ENCODE peak calls at places on chromosomes 16 and 17, in four cellular contexts. O, V, P and M are unnamed samples.

GRCh38 chr17:43353364-43353763 is 45.4 kb upstream of the ARL4D start:
- DNase-seq in O (no peak), V (no peak), P (no peak), M (no peak)

GRCh38 chr16:70523013-70523620 is at the start of gene COG4:
- DNase-seq in O (peak; percentile 90), V (peak; percentile 86), P (peak; percentile 93), M (peak; percentile 84)

GRCh38 chr16:54462151-54462651 is 175.6 kb upstream of the IRX3 start:
- DNase-seq in O (no peak), V (no peak), P (no peak), M (no peak)

GRCh38 chr16:68187505-68187904 is 48.4 kb downstream of the ESRP2 start:
- DNase-seq in O (no peak), V (no peak), P (no peak), M (no peak)

GRCh38 chr17:16879686-16880085 is 92.2 kb downstream of the TNFRSF13B start:
- DNase-seq in O (no peak), V (no peak), P (no peak), M (no peak)

GRCh38 chr16:78957328-78958100 is 643.0 kb downstream of the MAF start:
- DNase-seq in O (no peak), V (peak; percentile 43), P (no peak), M (no peak)

GRCh38 chr16:15857779-15858560 is 1.1 kb upstream of the MYH11 start:
- DNase-seq in O (no peak), V (peak; percentile 20), P (no peak), M (no peak)

GRCh38 chr16:85523602-85524364 is 89.3 kb upstream of the GSE1 start:
- DNase-seq in O (no peak), V (no peak), P (peak; percentile 85), M (no peak)

GRCh38 chr17:76515291-76515949 is 14.2 kb upstream of the RHBDF2 start:
- DNase-seq in O (peak; percentile 71), V (peak; percentile 62), P (no peak), M (peak; percentile 70)

GRCh38 chr16:67277294-67277998 is 1.9 kb upstream of the PLEKHG4 start:
- DNase-seq in O (no peak), V (peak; percentile 91), P (peak; percentile 59), M (no peak)

GRCh38 chr17:5034063-5034462 is 1.2 kb downstream of the SLC52A1 start:
- DNase-seq in O (no peak), V (no peak), P (no peak), M (no peak)

GRCh38 chr16:89380681-89381080 is 109.7 kb downstream of the ANKRD11 start:
- DNase-seq in O (no peak), V (no peak), P (no peak), M (no peak)

GRCh38 chr17:67238976-67239375 is 6.0 kb downstream of the HELZ start:
- DNase-seq in O (no peak), V (no peak), P (peak; percentile 24), M (no peak)

GRCh38 chr16:19700319-19700781 is 17.7 kb downstream of the KNOP1 start:
- DNase-seq in O (no peak), V (peak; percentile 44), P (no peak), M (peak; percentile 65)

GRCh38 chr17:1829579-1830257 is at the start of the genes RPA1 and SMYD4:
- DNase-seq in O (peak; percentile 85), V (peak; percentile 85), P (peak; percentile 91), M (peak; percentile 90)

GRCh38 chr16:75379911-75380847 is 53.1 kb downstream of the CFDP1 start:
- DNase-seq in O (peak; percentile 19), V (no peak), P (no peak), M (peak; percentile 18)

GRCh38 chr17:20066253-20066652 is 57.1 kb downstream of the SPECC1 start:
- DNase-seq in O (no peak), V (peak; percentile 54), P (no peak), M (no peak)

GRCh38 chr16:88759245-88759975 is 25.6 kb downstream of the PIEZO1 start:
- DNase-seq in O (peak; percentile 35), V (no peak), P (no peak), M (peak; percentile 51)

GRCh38 chr17:38719943-38720641 is 10.0 kb upstream of the CISD3 start:
- DNase-seq in O (no peak), V (no peak), P (peak; percentile 68), M (no peak)

GRCh38 chr17:28577466-28577824 is 750 bp upstream of the ALDOC start:
- DNase-seq in O (no peak), V (no peak), P (peak; percentile 22), M (no peak)

GRCh38 chr17:62179525-62180161 is 114.6 kb upstream of the MED13 start:
- DNase-seq in O (no peak), V (no peak), P (peak; percentile 85), M (peak; percentile 93)

GRCh38 chr17:64315032-64315490 is 52.0 kb upstream of the TEX2 start:
- DNase-seq in O (no peak), V (peak; percentile 81), P (no peak), M (no peak)

GRCh38 chr17:44223574-44224046 is 4.1 kb upstream of the UBTF start:
- DNase-seq in O (no peak), V (peak; percentile 96), P (no peak), M (peak; percentile 44)

GRCh38 chr16:1914084-1914608 is 4.1 kb downstream of the HS3ST6 start:
- DNase-seq in O (no peak), V (no peak), P (no peak), M (no peak)

GRCh38 chr17:45786349-45786748 is 2.2 kb downstream of the CRHR1 start:
- DNase-seq in O (no peak), V (no peak), P (no peak), M (no peak)

GRCh38 chr16:9820481-9821246 is 361.6 kb downstream of the GRIN2A start:
- DNase-seq in O (no peak), V (no peak), P (peak; percentile 2), M (no peak)

GRCh38 chr16:75228143-75228976 is 9.6 kb downstream of the CTRB1 start:
- DNase-seq in O (no peak), V (no peak), P (no peak), M (no peak)

GRCh38 chr17:8105957-8106398 is 12.3 kb downstream of the ALOXE3 start:
- DNase-seq in O (no peak), V (no peak), P (peak; percentile 50), M (no peak)

GRCh38 chr16:80704751-80705150 is 99.6 kb downstream of the CDYL2 start:
- DNase-seq in O (no peak), V (no peak), P (no peak), M (no peak)

GRCh38 chr17:43878260-43879082 is 28.9 kb downstream of the MPP2 start:
- DNase-seq in O (peak; percentile 34), V (peak; percentile 81), P (peak; percentile 82), M (peak; percentile 76)

GRCh38 chr17:67246648-67247415 is 1.8 kb upstream of the HELZ start:
- DNase-seq in O (peak; percentile 6), V (peak; percentile 64), P (peak; percentile 69), M (peak; percentile 96)

GRCh38 chr16:87926246-87927194 is 9.8 kb downstream of the CA5A start:
- DNase-seq in O (no peak), V (no peak), P (no peak), M (no peak)

GRCh38 chr17:48068491-48068961 is 20.4 kb downstream of the NFE2L1 start:
- DNase-seq in O (no peak), V (no peak), P (peak; percentile 34), M (peak; percentile 41)

GRCh38 chr17:70552230-70552981 is 383.1 kb downstream of the KCNJ2 start:
- DNase-seq in O (no peak), V (no peak), P (peak; percentile 29), M (peak; percentile 48)

GRCh38 chr17:56681561-56682266 is 88.2 kb downstream of the NOG start:
- DNase-seq in O (no peak), V (no peak), P (peak; percentile 5), M (no peak)

GRCh38 chr17:3870871-3871306 is 22.0 kb downstream of the CAMKK1 start:
- DNase-seq in O (no peak), V (no peak), P (peak; percentile 64), M (peak; percentile 48)

GRCh38 chr17:18957831-18958230 is 5.9 kb downstream of the SLC5A10 start:
- DNase-seq in O (no peak), V (no peak), P (no peak), M (no peak)
- H3K27ac ChIP-seq in O (no peak overlapping the region), V (no peak overlapping the region), P (no peak overlapping the region), M (no peak overlapping the region)

GRCh38 chr16:57387598-57388354 is 15.5 kb downstream of the CX3CL1 start:
- DNase-seq in O (no peak), V (no peak), P (no peak), M (no peak)
- H3K27ac ChIP-seq in O (no peak overlapping the region), V (no peak overlapping the region), P (no peak overlapping the region), M (no peak overlapping the region)

GRCh38 chr16:2985457-2985856 is 5.2 kb upstream of the PKMYT1 start:
- DNase-seq in O (no peak), V (no peak), P (no peak), M (no peak)

GRCh38 chr16:2986623-2987188 is 6.5 kb upstream of the PKMYT1 start:
- DNase-seq in O (no peak), V (no peak), P (no peak), M (no peak)

GRCh38 chr16:2987854-2988253 is 7.6 kb upstream of the PKMYT1 start:
- DNase-seq in O (no peak), V (no peak), P (no peak), M (no peak)

GRCh38 chr16:2987286-2987685 is 7.0 kb upstream of the PKMYT1 start:
- DNase-seq in O (no peak), V (no peak), P (no peak), M (no peak)

DNA sequence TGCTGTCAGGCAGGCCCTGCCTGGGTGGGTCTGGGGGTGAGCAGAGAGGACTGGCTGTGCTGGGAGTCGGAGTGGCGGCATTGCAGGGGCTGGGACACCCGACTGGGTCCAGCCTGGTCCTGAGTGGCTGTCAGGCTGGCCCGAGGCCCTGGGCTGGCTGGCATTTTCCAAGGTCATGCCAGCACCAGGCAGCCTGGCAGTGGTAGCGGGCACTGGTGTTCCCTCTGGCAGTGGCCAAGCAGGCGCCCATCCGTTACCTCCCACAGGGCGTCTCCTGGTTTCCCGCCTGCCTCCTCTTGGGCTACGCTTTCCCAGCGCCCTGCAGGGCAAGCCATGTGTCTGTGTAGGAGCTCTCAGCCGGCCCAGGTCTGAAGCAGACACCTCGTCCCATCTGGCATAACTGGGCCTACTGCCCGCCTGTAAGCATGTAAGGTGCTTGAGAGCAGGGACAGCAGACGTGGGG is 5.7 kb upstream of the PKMYT1 start:
- DNase-seq in O (no peak), V (peak; percentile 51), P (no peak), M (no peak)
- H3K27ac ChIP-seq in O (no peak overlapping the region), V (no peak overlapping the region), P (no peak overlapping the region), M (no peak overlapping the region)

GRCh38 chr16:27265982-27266381 is 2.6 kb downstream of the NSMCE1 start:
- DNase-seq in O (no peak), V (no peak), P (no peak), M (no peak)

GRCh38 chr16:27267037-27267677 is 1.4 kb downstream of the NSMCE1 start:
- DNase-seq in O (no peak), V (no peak), P (no peak), M (no peak)

GRCh38 chr16:27268376-27269299 is at the start of gene NSMCE1:
- DNase-seq in O (peak; percentile 93), V (peak; percentile 97), P (peak; percentile 99), M (peak; percentile 96)

GRCh38 chr16:27259710-27260109 is 8.9 kb downstream of the NSMCE1 start:
- DNase-seq in O (no peak), V (no peak), P (no peak), M (no peak)

DNA sequence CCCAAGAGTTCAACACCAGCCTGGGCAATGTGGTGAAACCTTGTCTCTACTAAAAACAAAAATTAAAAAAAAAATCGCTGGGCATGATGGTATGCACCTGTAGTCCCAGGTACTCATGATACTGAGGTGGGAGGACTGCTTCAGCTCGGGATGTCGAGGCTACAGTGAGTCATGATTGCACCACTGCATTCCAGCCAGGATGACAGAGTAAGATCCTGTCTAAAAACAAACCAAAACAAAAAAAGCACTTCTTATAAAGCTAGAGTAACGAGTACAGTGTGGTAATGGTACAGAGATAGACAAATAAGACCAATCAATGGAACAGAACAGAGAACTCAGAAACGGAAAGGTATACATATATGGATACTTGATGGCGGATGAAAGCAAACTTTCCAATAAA is 4.4 kb downstream of the NSMCE1 start:
- DNase-seq in O (no peak), V (peak; percentile 73), P (no peak), M (no peak)
- H3K27ac ChIP-seq in O (no peak overlapping the region), V (peak overlapping the region; percentile 21), P (no peak overlapping the region), M (no peak overlapping the region)